ENCODE peak calls at places on chromosomes 6 and 20, in ten cellular contexts. L is GM23338; J is mesendoderm; P is A172; K is astrocyte of the spinal cord; H is heart right ventricle; S is MV-4-11; D is NCI-H1694; W is NCI-H2171 treated with DMSO at 0.1 percent for 48 hours; G is activated effector memory CD4-positive, alpha-beta T cell treated with Interleukin-2 at 50 U/mL for 16 hours. Y is an unnamed sample.

GRCh38 chr20:44342240-44342639 is 5.4 kb downstream of the R3HDML start:
- DNase-seq in K (no peak), G (no peak), L (no peak), J (no peak), H (no peak), D (no peak), P (peak), W (no peak), S (no peak), Y (peak)

GRCh38 chr20:61822396-61822795 is 243.3 kb downstream of the TAF4 start:
- DNase-seq in W (no peak), S (no peak), P (no peak), G (no peak), J (no peak), K (no peak), D (no peak), H (no peak), L (no peak), Y (no peak)

GRCh38 chr6:68026483-68026882 is 608.6 kb upstream of the ADGRB3 start:
- DNase-seq in J (no peak), H (no peak), L (no peak), S (no peak), K (no peak), P (no peak), G (no peak), W (no peak), D (no peak), Y (no peak)

GRCh38 chr20:53264604-53265003 is 292.4 kb downstream of the TSHZ2 start:
- DNase-seq in P (no peak), S (no peak), D (no peak), H (no peak), K (no peak), W (no peak), J (no peak), G (no peak), L (no peak), Y (no peak)

GRCh38 chr6:34465551-34466241 is at the start of gene PACSIN1:
- DNase-seq in K (no peak), D (no peak), S (no peak), J (peak), L (peak), W (peak), P (no peak), H (peak), G (no peak), Y (peak)

GRCh38 chr6:116016846-116017545 is 43.7 kb downstream of the FRK start:
- DNase-seq in L (no peak), J (no peak), G (no peak), K (peak), P (no peak), H (no peak), W (no peak), D (no peak), S (no peak), Y (peak)

GRCh38 chr6:159746759-159747158 is 15.1 kb upstream of the ACAT2 start:
- DNase-seq in G (no peak), S (no peak), L (no peak), H (no peak), P (no peak), D (no peak), W (no peak), K (no peak), J (no peak), Y (no peak)

GRCh38 chr6:133428299-133428698 is 187.1 kb downstream of the EYA4 start:
- DNase-seq in S (no peak), J (no peak), G (no peak), W (no peak), L (no peak), K (no peak), P (no peak), D (no peak), H (no peak), Y (no peak)

GRCh38 chr6:37024665-37025337 is 19.3 kb downstream of the FGD2 start:
- DNase-seq in P (peak), W (no peak), J (no peak), S (peak), K (peak), D (no peak), L (no peak), G (no peak), H (no peak), Y (peak)

GRCh38 chr6:125787791-125788190 is 3.0 kb upstream of the NCOA7 start:
- DNase-seq in S (peak), J (no peak), H (no peak), P (peak), L (no peak), G (no peak), K (peak), D (no peak), W (no peak), Y (peak)

GRCh38 chr6:128406453-128406852 is 113.9 kb downstream of the PTPRK start:
- DNase-seq in G (no peak), J (no peak), D (no peak), W (no peak), H (no peak), K (no peak), P (no peak), S (no peak), L (no peak), Y (no peak)

GRCh38 chr6:11282245-11282644 is 49.8 kb upstream of the NEDD9 start:
- DNase-seq in D (no peak), S (peak), W (no peak), J (no peak), H (no peak), K (no peak), L (no peak), G (no peak), P (no peak), Y (no peak)

GRCh38 chr6:55674672-55675071 is 95.7 kb upstream of the HMGCLL1 start:
- DNase-seq in P (no peak), L (no peak), H (no peak), D (no peak), K (no peak), G (no peak), J (no peak), W (no peak), S (no peak), Y (peak)

GRCh38 chr20:21505810-21506530 is 7.9 kb downstream of the NKX2-2 start:
- DNase-seq in J (peak), L (peak), P (no peak), D (no peak), G (peak), S (peak), K (no peak), H (peak), W (peak), Y (peak)

GRCh38 chr6:146881228-146882181 is 282.7 kb downstream of the ADGB start:
- DNase-seq in G (no peak), J (peak), K (no peak), D (no peak), W (no peak), S (no peak), H (no peak), P (no peak), L (peak), Y (no peak)

GRCh38 chr20:49466114-49466912 is 16.2 kb downstream of the KCNB1 start:
- DNase-seq in H (no peak), J (peak), D (no peak), G (no peak), S (no peak), W (peak), L (peak), P (no peak), K (no peak), Y (no peak)

GRCh38 chr6:33833599-33833998 is 29.8 kb upstream of the MLN start:
- DNase-seq in K (no peak), P (no peak), D (no peak), S (no peak), W (no peak), J (no peak), L (no peak), G (no peak), H (no peak), Y (no peak)

GRCh38 chr20:14631011-14631410 is 293.6 kb upstream of the FLRT3 start:
- DNase-seq in P (no peak), H (no peak), S (no peak), D (no peak), W (no peak), G (no peak), J (no peak), L (no peak), K (no peak), Y (no peak)

GRCh38 chr6:68652117-68652536 is 17.0 kb downstream of the ADGRB3 start:
- DNase-seq in P (no peak), L (peak), J (no peak), W (no peak), K (no peak), D (no peak), G (no peak), H (no peak), S (no peak), Y (peak)

GRCh38 chr6:38997128-38997761 is 51.3 kb upstream of the GLP1R start:
- DNase-seq in S (peak), D (peak), W (no peak), J (peak), H (peak), K (peak), G (no peak), P (no peak), L (peak), Y (peak)

GRCh38 chr6:88166493-88166900 is 350 bp upstream of the CNR1 start:
- DNase-seq in D (no peak), H (peak), P (no peak), L (no peak), K (no peak), S (no peak), W (peak), J (peak), G (no peak), Y (peak)

GRCh38 chr20:45845452-45845851 is 11.7 kb downstream of the ACOT8 start:
- DNase-seq in K (no peak), P (no peak), D (no peak), S (no peak), W (no peak), L (no peak), G (no peak), H (no peak), J (no peak), Y (no peak)

Y was measured in NCI-H69.